ENCODE peak calls at places on chromosome 12, in ten cellular contexts. B, K, A, G, W, Q, X, S, D and Z are unnamed samples.

GRCh38 chr12:51923506-51924365 is 16.4 kb downstream of the ACVRL1 start:
- DNase-seq in K (peak; percentile 55), W (no peak), A (no peak), G (peak; percentile 31), Q (no peak), X (no peak), D (peak; percentile 88), S (peak; percentile 43), B (peak; percentile 66), Z (peak; percentile 76)

GRCh38 chr12:127351481-127352010 is 915.4 kb upstream of the TMEM132C start:
- DNase-seq in W (no peak), S (no peak), K (no peak), D (no peak), B (no peak), A (no peak), Q (no peak), X (no peak), G (no peak), Z (no peak)

GRCh38 chr12:133203344-133204263 is 22.3 kb downstream of the ZNF268 start:
- DNase-seq in D (no peak), Q (no peak), G (no peak), X (no peak), W (no peak), B (no peak), S (no peak), A (no peak), K (no peak), Z (no peak)

GRCh38 chr12:6635375-6635855 is 344 bp downstream of the LPAR5 start:
- DNase-seq in X (no peak), B (peak; percentile 65), G (no peak), K (no peak), A (no peak), Q (no peak), W (no peak), S (peak; percentile 48), D (no peak), Z (no peak)

GRCh38 chr12:27094726-27095125 is 12.3 kb upstream of the C12orf71 start:
- DNase-seq in Q (no peak), X (no peak), D (no peak), B (no peak), G (no peak), K (no peak), A (no peak), W (no peak), S (no peak), Z (no peak)

GRCh38 chr12:61798778-61799177 is 461.4 kb upstream of the USP15 start:
- DNase-seq in D (no peak), S (no peak), B (no peak), K (no peak), X (no peak), Q (no peak), W (no peak), G (no peak), A (no peak), Z (no peak)

GRCh38 chr12:109946505-109946904 is 46.4 kb downstream of the TCHP start:
- DNase-seq in D (no peak), X (no peak), Q (no peak), A (no peak), K (no peak), S (no peak), B (no peak), W (no peak), G (no peak), Z (no peak)

GRCh38 chr12:13073191-13073590 is 29.0 kb downstream of the FAM234B start:
- DNase-seq in D (no peak), Q (no peak), A (no peak), S (no peak), B (no peak), W (no peak), X (no peak), G (no peak), K (no peak), Z (no peak)

GRCh38 chr12:27015730-27016076 is 1.5 kb upstream of the TM7SF3 start:
- DNase-seq in X (no peak), B (no peak), K (peak; percentile 36), Q (no peak), G (no peak), S (no peak), W (peak; percentile 23), A (no peak), D (no peak), Z (no peak)

GRCh38 chr12:94560416-94561221 is 89.7 kb downstream of the TMCC3 start:
- DNase-seq in D (no peak), B (no peak), A (peak; percentile 19), Q (no peak), X (no peak), G (no peak), K (peak; percentile 93), S (no peak), W (peak; percentile 31), Z (no peak)

GRCh38 chr12:65171073-65171472 is 1.7 kb downstream of the LEMD3 start:
- DNase-seq in A (no peak), D (no peak), S (no peak), B (no peak), Q (no peak), X (no peak), K (peak; percentile 35), W (no peak), G (no peak), Z (no peak)

GRCh38 chr12:28941248-28941647 is 207.8 kb upstream of the FAR2 start:
- DNase-seq in B (no peak), G (no peak), K (no peak), Q (no peak), A (no peak), W (no peak), D (no peak), X (no peak), S (no peak), Z (no peak)

GRCh38 chr12:62396750-62397149 is 69.9 kb upstream of the MON2 start:
- DNase-seq in W (no peak), K (no peak), B (no peak), G (no peak), S (no peak), X (no peak), Q (no peak), D (no peak), A (no peak), Z (no peak)

GRCh38 chr12:1083888-1084262 is 92.9 kb downstream of the ERC1 start:
- DNase-seq in G (no peak), S (no peak), Q (peak; percentile 69), D (no peak), B (no peak), K (peak; percentile 67), A (no peak), W (peak; percentile 65), X (peak; percentile 28), Z (no peak)

GRCh38 chr12:31732926-31733548 is 4.2 kb upstream of the AMN1 start:
- DNase-seq in B (peak; percentile 38), Q (no peak), X (peak; percentile 70), S (no peak), K (no peak), W (peak; percentile 92), A (no peak), G (no peak), D (no peak), Z (no peak)

GRCh38 chr12:7884687-7885086 is 12.0 kb upstream of the SLC2A14 start:
- DNase-seq in K (no peak), W (no peak), G (no peak), B (no peak), X (no peak), A (no peak), D (no peak), S (no peak), Q (no peak), Z (no peak)

GRCh38 chr12:75751769-75752471 is 240.5 kb upstream of the KRR1 start:
- DNase-seq in A (no peak), S (no peak), B (no peak), G (no peak), X (peak; percentile 37), W (no peak), Q (no peak), K (no peak), D (no peak), Z (no peak)

GRCh38 chr12:65168606-65169310 is 625 bp upstream of the LEMD3 start:
- DNase-seq in W (no peak), S (no peak), Q (no peak), D (no peak), K (peak; percentile 80), B (no peak), A (no peak), X (no peak), G (no peak), Z (no peak)

GRCh38 chr12:80823393-80823792 is 106.7 kb downstream of the MYF5 start:
- DNase-seq in Q (no peak), D (no peak), W (no peak), K (no peak), G (no peak), A (no peak), X (no peak), B (no peak), S (no peak), Z (no peak)

GRCh38 chr12:570237-570925 is 92.9 kb downstream of the NINJ2 start:
- DNase-seq in A (no peak), Q (no peak), S (no peak), B (no peak), W (peak; percentile 89), X (peak; percentile 77), D (peak; percentile 92), G (no peak), K (no peak), Z (peak; percentile 81)

GRCh38 chr12:32603858-32604257 is 75.2 kb upstream of the DNM1L start:
- DNase-seq in K (no peak), B (no peak), S (no peak), X (no peak), A (no peak), D (no peak), G (no peak), Q (no peak), W (no peak), Z (no peak)

GRCh38 chr12:97038859-97039258 is 131.8 kb downstream of the NEDD1 start:
- DNase-seq in S (no peak), X (peak; percentile 29), K (no peak), Q (no peak), B (no peak), D (no peak), A (no peak), G (no peak), W (peak; percentile 13), Z (no peak)

GRCh38 chr12:96249196-96250118 is 55.3 kb downstream of the ELK3 start:
- DNase-seq in Q (no peak), G (no peak), D (no peak), K (no peak), W (no peak), B (no peak), S (no peak), A (no peak), X (no peak), Z (peak; percentile 74)

GRCh38 chr12:52912711-52913423 is 8.0 kb upstream of the KRT8 start:
- DNase-seq in X (no peak), G (no peak), A (no peak), B (no peak), D (no peak), Q (no peak), K (peak; percentile 91), S (no peak), W (no peak), Z (no peak)

GRCh38 chr12:97335093-97335492 is 127.5 kb upstream of the RMST start:
- DNase-seq in A (no peak), B (no peak), X (no peak), D (no peak), W (no peak), S (no peak), G (no peak), K (no peak), Q (no peak), Z (no peak)

GRCh38 chr12:112894128-112894527 is 12.6 kb upstream of the OAS1 start:
- DNase-seq in W (no peak), G (no peak), D (no peak), S (no peak), Q (no peak), K (no peak), X (no peak), A (no peak), B (no peak), Z (no peak)